ENCODE peak calls at places on chromosomes 13 and 19, in seven cellular contexts. W, P, A, C, T, M and Y are unnamed samples.

GRCh38 chr13:51894239-51894638 is 32.5 kb downstream of the CCDC70 start:
- DNase-seq in W (peak; percentile 22), C (no peak), M (no peak), A (no peak), P (no peak), T (no peak), Y (no peak)

GRCh38 chr13:110014719-110015118 is 228.3 kb upstream of the IRS2 start:
- DNase-seq in M (no peak), T (no peak), W (no peak), P (no peak), C (no peak), A (no peak), Y (peak; percentile 59)

GRCh38 chr19:13484141-13484540 is 22.1 kb downstream of the CACNA1A start:
- DNase-seq in C (no peak), W (no peak), A (no peak), T (no peak), M (no peak), P (no peak), Y (no peak)

GRCh38 chr13:107568181-107568580 is 647.2 kb downstream of the LIG4 start:
- DNase-seq in A (no peak), C (no peak), P (no peak), M (no peak), T (peak; percentile 69), W (no peak), Y (no peak)

GRCh38 chr19:39325778-39326680 is 5.4 kb upstream of the LRFN1 start:
- DNase-seq in W (peak; percentile 36), A (no peak), M (peak; percentile 23), P (no peak), C (no peak), T (peak; percentile 23), Y (no peak)

GRCh38 chr19:6359942-6360341 is 1.4 kb upstream of the CLPP start:
- DNase-seq in M (no peak), C (no peak), A (no peak), W (no peak), T (no peak), P (no peak), Y (no peak)

GRCh38 chr13:39415403-39415802 is 187.6 kb downstream of the LHFPL6 start:
- DNase-seq in C (peak; percentile 12), T (peak; percentile 57), W (peak; percentile 65), P (no peak), A (no peak), M (peak; percentile 68), Y (peak; percentile 35)

GRCh38 chr19:18899624-18900560 is 3.9 kb upstream of the CERS1 start:
- DNase-seq in W (no peak), M (no peak), A (no peak), C (no peak), T (no peak), P (no peak), Y (no peak)

GRCh38 chr13:63843766-63844699 is 2428.4 kb upstream of the PCDH20 start:
- DNase-seq in W (no peak), T (no peak), C (no peak), M (no peak), P (no peak), A (no peak), Y (no peak)

GRCh38 chr19:29771708-29772415 is 39.9 kb upstream of the CCNE1 start:
- DNase-seq in W (peak; percentile 59), P (no peak), C (peak; percentile 28), A (peak; percentile 4), M (peak; percentile 81), T (peak; percentile 56), Y (peak; percentile 37)

GRCh38 chr13:20118268-20119140 is 42.3 kb downstream of the GJA3 start:
- DNase-seq in W (peak; percentile 65), C (peak; percentile 75), M (peak; percentile 75), A (peak; percentile 5), T (no peak), P (no peak), Y (no peak)

GRCh38 chr19:38557205-38557799 is 60.5 kb downstream of the MAP4K1 start:
- DNase-seq in P (peak; percentile 45), C (no peak), W (no peak), M (no peak), T (no peak), A (no peak), Y (no peak)

GRCh38 chr19:51493776-51494175 is 7.8 kb downstream of the SIGLEC12 start:
- DNase-seq in P (no peak), M (no peak), W (no peak), T (no peak), A (no peak), C (peak; percentile 3), Y (no peak)

GRCh38 chr13:99421271-99421670 is 80.0 kb upstream of the TM9SF2 start:
- DNase-seq in W (no peak), T (no peak), M (no peak), A (no peak), C (no peak), P (peak; percentile 10), Y (no peak)

GRCh38 chr19:45630463-45630862 is 8.7 kb downstream of the EML2 start:
- DNase-seq in C (no peak), P (no peak), M (peak; percentile 95), A (no peak), W (peak; percentile 99), T (peak; percentile 91), Y (peak; percentile 84)

GRCh38 chr13:102825921-102826706 is 19.7 kb upstream of the ERCC5 start:
- DNase-seq in W (peak; percentile 92), C (no peak), M (peak; percentile 97), A (no peak), P (no peak), T (peak; percentile 79), Y (peak; percentile 59)